ENCODE peak calls at places on chromosomes 3 and 15, in eight cellular contexts. One of them, this sample, is unnamed.
A peak's percentile ranks its signal among the peaks of the same experiment; 100 is the strongest.

GRCh38 chr3:139173372-139174108 is 128.8 kb upstream of the PRR23C start:
- DNase-seq in psoas muscle: no peak
- DNase-seq in CD14-positive monocyte: no peak
- DNase-seq in brain microvascular endothelial cell: peak; percentile 3
- DNase-seq in A549: no peak
- DNase-seq in neural crest cell: no peak
- DNase-seq in cardiac muscle cell: no peak
- DNase-seq in osteocyte: no peak
- DNase-seq in this sample: no peak

GRCh38 chr3:127426444-127427168 is 138.8 kb upstream of the PRR20G start:
- DNase-seq in psoas muscle: no peak
- DNase-seq in CD14-positive monocyte: peak; percentile 13
- DNase-seq in brain microvascular endothelial cell: no peak
- DNase-seq in A549: no peak
- DNase-seq in neural crest cell: peak; percentile 45
- DNase-seq in cardiac muscle cell: no peak
- DNase-seq in osteocyte: peak; percentile 80
- DNase-seq in this sample: no peak

GRCh38 chr3:142964150-142964498 is 650 bp upstream of the PAQR9 start:
- DNase-seq in psoas muscle: no peak
- DNase-seq in CD14-positive monocyte: no peak
- DNase-seq in brain microvascular endothelial cell: no peak
- DNase-seq in A549: no peak
- DNase-seq in neural crest cell: peak; percentile 20
- DNase-seq in cardiac muscle cell: peak; percentile 23
- DNase-seq in osteocyte: no peak
- DNase-seq in this sample: no peak

GRCh38 chr3:197554196-197554561 is 1.6 kb downstream of the BDH1 start:
- DNase-seq in psoas muscle: no peak
- DNase-seq in CD14-positive monocyte: no peak
- DNase-seq in brain microvascular endothelial cell: no peak
- DNase-seq in A549: no peak
- DNase-seq in neural crest cell: no peak
- DNase-seq in cardiac muscle cell: no peak
- DNase-seq in osteocyte: no peak
- DNase-seq in this sample: no peak

GRCh38 chr3:43874290-43874689 is 183.6 kb downstream of the ABHD5 start:
- DNase-seq in psoas muscle: no peak
- DNase-seq in CD14-positive monocyte: no peak
- DNase-seq in brain microvascular endothelial cell: no peak
- DNase-seq in A549: no peak
- DNase-seq in neural crest cell: no peak
- DNase-seq in cardiac muscle cell: no peak
- DNase-seq in osteocyte: peak; percentile 15
- DNase-seq in this sample: no peak

GRCh38 chr3:131717493-131717892 is 214.7 kb upstream of the MRPL3 start:
- DNase-seq in psoas muscle: no peak
- DNase-seq in CD14-positive monocyte: no peak
- DNase-seq in brain microvascular endothelial cell: no peak
- DNase-seq in A549: no peak
- DNase-seq in neural crest cell: no peak
- DNase-seq in cardiac muscle cell: no peak
- DNase-seq in osteocyte: no peak
- DNase-seq in this sample: no peak

GRCh38 chr3:48226959-48227358 is 3.7 kb downstream of the CAMP start:
- DNase-seq in psoas muscle: no peak
- DNase-seq in CD14-positive monocyte: no peak
- DNase-seq in brain microvascular endothelial cell: no peak
- DNase-seq in A549: no peak
- DNase-seq in neural crest cell: no peak
- DNase-seq in cardiac muscle cell: no peak
- DNase-seq in osteocyte: no peak
- DNase-seq in this sample: no peak

GRCh38 chr15:40252438-40253178 is 13.7 kb downstream of the PAK6 start:
- DNase-seq in psoas muscle: peak; percentile 65
- DNase-seq in CD14-positive monocyte: no peak
- DNase-seq in brain microvascular endothelial cell: no peak
- DNase-seq in A549: no peak
- DNase-seq in neural crest cell: peak; percentile 31
- DNase-seq in cardiac muscle cell: peak; percentile 54
- DNase-seq in osteocyte: no peak
- DNase-seq in this sample: peak; percentile 66

GRCh38 chr15:39919740-39920509 is at the start of gene GPR176:
- DNase-seq in psoas muscle: peak; percentile 52
- DNase-seq in CD14-positive monocyte: no peak
- DNase-seq in brain microvascular endothelial cell: peak; percentile 43
- DNase-seq in A549: peak; percentile 30
- DNase-seq in neural crest cell: peak; percentile 28
- DNase-seq in cardiac muscle cell: peak; percentile 57
- DNase-seq in osteocyte: peak; percentile 92
- DNase-seq in this sample: peak; percentile 56

GRCh38 chr15:39939487-39940452 is 5.9 kb downstream of the EIF2AK4 start:
- DNase-seq in psoas muscle: no peak
- DNase-seq in CD14-positive monocyte: no peak
- DNase-seq in brain microvascular endothelial cell: no peak
- DNase-seq in A549: no peak
- DNase-seq in neural crest cell: no peak
- DNase-seq in cardiac muscle cell: no peak
- DNase-seq in osteocyte: no peak
- DNase-seq in this sample: no peak

GRCh38 chr3:194276768-194277546 is 74.2 kb downstream of the CPN2 start:
- DNase-seq in psoas muscle: peak; percentile 85
- DNase-seq in CD14-positive monocyte: no peak
- DNase-seq in brain microvascular endothelial cell: no peak
- DNase-seq in A549: no peak
- DNase-seq in neural crest cell: no peak
- DNase-seq in cardiac muscle cell: no peak
- DNase-seq in osteocyte: no peak
- DNase-seq in this sample: peak; percentile 35

GRCh38 chr3:61913657-61914056 is 352.3 kb downstream of the PTPRG start:
- DNase-seq in psoas muscle: no peak
- DNase-seq in CD14-positive monocyte: no peak
- DNase-seq in brain microvascular endothelial cell: no peak
- DNase-seq in A549: no peak
- DNase-seq in neural crest cell: no peak
- DNase-seq in cardiac muscle cell: no peak
- DNase-seq in osteocyte: no peak
- DNase-seq in this sample: no peak

GRCh38 chr3:108590443-108590842 is 921 bp downstream of the DZIP3 start:
- DNase-seq in psoas muscle: no peak
- DNase-seq in CD14-positive monocyte: no peak
- DNase-seq in brain microvascular endothelial cell: no peak
- DNase-seq in A549: no peak
- DNase-seq in neural crest cell: no peak
- DNase-seq in cardiac muscle cell: peak; percentile 6
- DNase-seq in osteocyte: no peak
- DNase-seq in this sample: no peak

GRCh38 chr15:78083687-78084358 is 6.3 kb upstream of the TBC1D2B start:
- DNase-seq in psoas muscle: no peak
- DNase-seq in CD14-positive monocyte: no peak
- DNase-seq in brain microvascular endothelial cell: no peak
- DNase-seq in A549: no peak
- DNase-seq in neural crest cell: no peak
- DNase-seq in cardiac muscle cell: no peak
- DNase-seq in osteocyte: no peak
- DNase-seq in this sample: no peak

GRCh38 chr3:53921296-53921695 is 29.6 kb upstream of the SELENOK start:
- DNase-seq in psoas muscle: no peak
- DNase-seq in CD14-positive monocyte: no peak
- DNase-seq in brain microvascular endothelial cell: peak; percentile 6
- DNase-seq in A549: no peak
- DNase-seq in neural crest cell: no peak
- DNase-seq in cardiac muscle cell: no peak
- DNase-seq in osteocyte: no peak
- DNase-seq in this sample: no peak

GRCh38 chr3:11539677-11540076 is 104.0 kb downstream of the VGLL4 start:
- DNase-seq in psoas muscle: no peak
- DNase-seq in CD14-positive monocyte: no peak
- DNase-seq in brain microvascular endothelial cell: no peak
- DNase-seq in A549: no peak
- DNase-seq in neural crest cell: no peak
- DNase-seq in cardiac muscle cell: no peak
- DNase-seq in osteocyte: no peak
- DNase-seq in this sample: no peak

GRCh38 chr3:20066848-20067617 is 26.8 kb downstream of the KAT2B start:
- DNase-seq in psoas muscle: peak; percentile 62
- DNase-seq in CD14-positive monocyte: no peak
- DNase-seq in brain microvascular endothelial cell: no peak
- DNase-seq in A549: no peak
- DNase-seq in neural crest cell: no peak
- DNase-seq in cardiac muscle cell: no peak
- DNase-seq in osteocyte: no peak
- DNase-seq in this sample: no peak

GRCh38 chr3:71543371-71544016 is 40.0 kb downstream of the FOXP1 start:
- DNase-seq in psoas muscle: no peak
- DNase-seq in CD14-positive monocyte: no peak
- DNase-seq in brain microvascular endothelial cell: no peak
- DNase-seq in A549: no peak
- DNase-seq in neural crest cell: no peak
- DNase-seq in cardiac muscle cell: no peak
- DNase-seq in osteocyte: no peak
- DNase-seq in this sample: no peak

DNA sequence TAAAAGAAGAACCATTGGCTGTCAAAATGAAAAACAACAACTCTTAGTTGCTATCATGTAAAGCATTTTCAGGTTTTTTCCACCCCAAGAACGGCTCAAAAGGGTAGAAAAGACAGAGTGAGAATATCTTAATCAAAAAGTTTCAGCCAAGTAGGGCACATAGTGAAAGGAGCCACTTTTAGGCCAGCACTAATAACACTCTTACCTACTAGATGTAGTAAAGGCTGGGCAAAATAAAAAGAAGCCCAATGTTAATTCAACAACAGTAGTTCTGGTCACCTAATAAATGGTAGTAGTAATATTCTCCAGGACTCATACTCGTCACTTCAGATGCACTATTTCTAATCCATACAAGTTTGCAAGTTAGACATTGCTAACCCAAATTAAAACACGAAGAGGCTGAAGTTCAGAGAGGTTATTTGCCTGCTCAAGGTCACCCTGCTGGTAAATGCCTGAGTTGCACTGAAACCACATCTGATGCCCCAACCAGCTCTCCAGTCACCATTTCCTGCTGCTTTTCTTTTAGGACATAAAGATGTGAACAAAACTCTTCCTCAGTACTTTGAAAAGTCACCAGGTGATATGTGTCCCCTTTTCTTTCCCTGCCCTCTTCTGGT is 7.5 kb downstream of the GOLIM4 start:
- DNase-seq in psoas muscle: no peak
- DNase-seq in CD14-positive monocyte: no peak
- DNase-seq in brain microvascular endothelial cell: no peak
- DNase-seq in A549: peak; percentile 3
- DNase-seq in neural crest cell: no peak
- DNase-seq in cardiac muscle cell: peak; percentile 18
- DNase-seq in osteocyte: no peak
- DNase-seq in this sample: peak; percentile 9
- TF ChIP-seq CTCF in psoas muscle: no peak
- TF ChIP-seq CTCF in CD14-positive monocyte: peak; percentile 33
- TF ChIP-seq CTCF in brain microvascular endothelial cell: peak; percentile 54
- TF ChIP-seq CTCF in A549: no peak
- TF ChIP-seq CTCF in neural crest cell: peak; percentile 58
- TF ChIP-seq CTCF in cardiac muscle cell: peak; percentile 25
- TF ChIP-seq CTCF in osteocyte: no peak
- TF ChIP-seq CTCF in this sample: peak; percentile 40

GRCh38 chr15:70722266-70723123 is 40.9 kb downstream of the UACA start:
- DNase-seq in psoas muscle: no peak
- DNase-seq in CD14-positive monocyte: no peak
- DNase-seq in brain microvascular endothelial cell: no peak
- DNase-seq in A549: peak; percentile 65
- DNase-seq in neural crest cell: no peak
- DNase-seq in cardiac muscle cell: peak; percentile 61
- DNase-seq in osteocyte: no peak
- DNase-seq in this sample: no peak
- TF ChIP-seq CTCF in psoas muscle: peak; percentile 79
- TF ChIP-seq CTCF in CD14-positive monocyte: peak; percentile 80
- TF ChIP-seq CTCF in brain microvascular endothelial cell: peak; percentile 56
- TF ChIP-seq CTCF in A549: peak; percentile 90
- TF ChIP-seq CTCF in neural crest cell: peak; percentile 86
- TF ChIP-seq CTCF in cardiac muscle cell: peak; percentile 70
- TF ChIP-seq CTCF in osteocyte: peak; percentile 72
- TF ChIP-seq CTCF in this sample: peak; percentile 79

DNA sequence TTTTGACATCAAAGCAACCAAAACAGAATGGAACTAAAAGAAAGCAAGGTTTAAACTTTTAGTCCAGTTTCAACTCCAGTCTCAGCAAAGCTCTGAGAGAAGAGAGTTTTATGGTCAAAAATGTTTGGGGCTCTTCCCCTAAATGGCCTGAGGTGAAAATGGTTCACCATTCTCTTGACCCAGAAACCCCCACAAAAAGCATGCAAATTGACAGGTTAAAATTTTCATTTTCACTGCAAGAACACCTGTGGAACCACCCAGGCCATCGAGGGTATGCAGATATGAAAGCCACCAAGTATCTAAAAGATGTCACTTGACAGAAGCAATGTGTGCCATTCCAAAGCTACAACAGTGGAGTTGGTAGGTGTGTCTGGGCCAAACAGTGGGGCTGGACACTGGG is 195.0 kb downstream of the MAGI1 start:
- DNase-seq in psoas muscle: no peak
- DNase-seq in CD14-positive monocyte: no peak
- DNase-seq in brain microvascular endothelial cell: no peak
- DNase-seq in A549: no peak
- DNase-seq in neural crest cell: no peak
- DNase-seq in cardiac muscle cell: no peak
- DNase-seq in osteocyte: no peak
- DNase-seq in this sample: no peak
- TF ChIP-seq CTCF in psoas muscle: no peak
- TF ChIP-seq CTCF in CD14-positive monocyte: no peak
- TF ChIP-seq CTCF in brain microvascular endothelial cell: no peak
- TF ChIP-seq CTCF in A549: no peak
- TF ChIP-seq CTCF in neural crest cell: no peak
- TF ChIP-seq CTCF in cardiac muscle cell: no peak
- TF ChIP-seq CTCF in osteocyte: no peak
- TF ChIP-seq CTCF in this sample: no peak

GRCh38 chr3:70061111-70061510 is 61.6 kb downstream of the SAMMSON start:
- DNase-seq in psoas muscle: no peak
- DNase-seq in CD14-positive monocyte: no peak
- DNase-seq in brain microvascular endothelial cell: no peak
- DNase-seq in A549: no peak
- DNase-seq in neural crest cell: no peak
- DNase-seq in cardiac muscle cell: no peak
- DNase-seq in osteocyte: no peak
- DNase-seq in this sample: no peak

GRCh38 chr3:70067860-70068479 is 68.4 kb downstream of the SAMMSON start:
- DNase-seq in psoas muscle: no peak
- DNase-seq in CD14-positive monocyte: no peak
- DNase-seq in brain microvascular endothelial cell: peak; percentile 74
- DNase-seq in A549: no peak
- DNase-seq in neural crest cell: no peak
- DNase-seq in cardiac muscle cell: no peak
- DNase-seq in osteocyte: no peak
- DNase-seq in this sample: no peak

GRCh38 chr3:70069557-70069956 is 70.0 kb downstream of the SAMMSON start:
- DNase-seq in psoas muscle: no peak
- DNase-seq in CD14-positive monocyte: no peak
- DNase-seq in brain microvascular endothelial cell: no peak
- DNase-seq in A549: no peak
- DNase-seq in neural crest cell: no peak
- DNase-seq in cardiac muscle cell: no peak
- DNase-seq in osteocyte: no peak
- DNase-seq in this sample: no peak

GRCh38 chr3:70064194-70064787 is 64.8 kb downstream of the SAMMSON start:
- DNase-seq in psoas muscle: no peak
- DNase-seq in CD14-positive monocyte: no peak
- DNase-seq in brain microvascular endothelial cell: peak; percentile 44
- DNase-seq in A549: peak; percentile 4
- DNase-seq in neural crest cell: peak; percentile 54
- DNase-seq in cardiac muscle cell: peak; percentile 51
- DNase-seq in osteocyte: no peak
- DNase-seq in this sample: peak; percentile 33

GRCh38 chr3:70065666-70066253 is 66.2 kb downstream of the SAMMSON start:
- DNase-seq in psoas muscle: no peak
- DNase-seq in CD14-positive monocyte: no peak
- DNase-seq in brain microvascular endothelial cell: no peak
- DNase-seq in A549: peak; percentile 18
- DNase-seq in neural crest cell: peak; percentile 6
- DNase-seq in cardiac muscle cell: peak; percentile 43
- DNase-seq in osteocyte: no peak
- DNase-seq in this sample: peak; percentile 22
- TF ChIP-seq CTCF in psoas muscle: no peak
- TF ChIP-seq CTCF in CD14-positive monocyte: no peak
- TF ChIP-seq CTCF in brain microvascular endothelial cell: peak; percentile 61
- TF ChIP-seq CTCF in A549: peak; percentile 45
- TF ChIP-seq CTCF in neural crest cell: peak; percentile 55
- TF ChIP-seq CTCF in cardiac muscle cell: peak; percentile 10
- TF ChIP-seq CTCF in osteocyte: peak; percentile 28
- TF ChIP-seq CTCF in this sample: peak; percentile 30

This sample was measured in nephron progenitor cell.